ENCODE peak calls at places on chromosomes 2 and 18, in four cellular contexts. One of them, this sample, is unnamed.

GRCh38 chr2:172995323-172996244 is 80.1 kb upstream of the MAP3K20 start:
- DNase-seq in GM12878: no peak
- DNase-seq in HepG2: peak
- DNase-seq in K562: no peak
- DNase-seq in this sample: no peak

GRCh38 chr18:22424564-22424963 is 6.8 kb upstream of the CTAGE1 start:
- DNase-seq in GM12878: no peak
- DNase-seq in HepG2: no peak
- DNase-seq in K562: no peak
- DNase-seq in this sample: no peak

GRCh38 chr2:186884585-186884984 is 35.6 kb upstream of the ZSWIM2 start:
- DNase-seq in GM12878: no peak
- DNase-seq in HepG2: no peak
- DNase-seq in K562: peak
- DNase-seq in this sample: peak

GRCh38 chr18:53682796-53683195 is 541.7 kb downstream of the MBD2 start:
- DNase-seq in GM12878: no peak
- DNase-seq in HepG2: no peak
- DNase-seq in K562: no peak
- DNase-seq in this sample: no peak

GRCh38 chr2:128319457-128319772 is 747 bp upstream of the HS6ST1 start:
- DNase-seq in GM12878: no peak
- DNase-seq in HepG2: no peak
- DNase-seq in K562: no peak
- DNase-seq in this sample: peak

GRCh38 chr2:219632758-219633101 is 5.3 kb downstream of the SLC4A3 start:
- DNase-seq in GM12878: no peak
- DNase-seq in HepG2: no peak
- DNase-seq in K562: no peak
- DNase-seq in this sample: peak

GRCh38 chr2:177598321-177598922 is 205.8 kb downstream of the AGPS start:
- DNase-seq in GM12878: no peak
- DNase-seq in HepG2: no peak
- DNase-seq in K562: no peak
- DNase-seq in this sample: peak

GRCh38 chr2:37793004-37793403 is 121.6 kb upstream of the CDC42EP3 start:
- DNase-seq in GM12878: no peak
- DNase-seq in HepG2: no peak
- DNase-seq in K562: no peak
- DNase-seq in this sample: no peak

GRCh38 chr2:236657215-236657614 is 87.6 kb downstream of the ACKR3 start:
- DNase-seq in GM12878: no peak
- DNase-seq in HepG2: no peak
- DNase-seq in K562: no peak
- DNase-seq in this sample: no peak

GRCh38 chr18:67131498-67131897 is 385.0 kb downstream of the DSEL start:
- DNase-seq in GM12878: no peak
- DNase-seq in HepG2: no peak
- DNase-seq in K562: no peak
- DNase-seq in this sample: peak

GRCh38 chr2:118085173-118086023 is 2.9 kb upstream of the INSIG2 start:
- DNase-seq in GM12878: no peak
- DNase-seq in HepG2: peak
- DNase-seq in K562: no peak
- DNase-seq in this sample: no peak

GRCh38 chr2:231519975-231520555 is 10.2 kb downstream of the NMUR1 start:
- DNase-seq in GM12878: no peak
- DNase-seq in HepG2: no peak
- DNase-seq in K562: peak
- DNase-seq in this sample: no peak

GRCh38 chr2:65514555-65515195 is 82.3 kb upstream of the SPRED2 start:
- DNase-seq in GM12878: no peak
- DNase-seq in HepG2: no peak
- DNase-seq in K562: no peak
- DNase-seq in this sample: no peak

GRCh38 chr2:29576231-29576630 is 345.2 kb downstream of the ALK start:
- DNase-seq in GM12878: no peak
- DNase-seq in HepG2: no peak
- DNase-seq in K562: no peak
- DNase-seq in this sample: no peak

GRCh38 chr2:176251928-176252327 is 17.3 kb upstream of the MTX2 start:
- DNase-seq in GM12878: no peak
- DNase-seq in HepG2: no peak
- DNase-seq in K562: no peak
- DNase-seq in this sample: no peak

GRCh38 chr2:183993052-183993451 is 605.3 kb upstream of the ZNF804A start:
- DNase-seq in GM12878: no peak
- DNase-seq in HepG2: no peak
- DNase-seq in K562: no peak
- DNase-seq in this sample: no peak

GRCh38 chr2:137221797-137222492 is 456.6 kb downstream of the THSD7B start:
- DNase-seq in GM12878: no peak
- DNase-seq in HepG2: no peak
- DNase-seq in K562: no peak
- DNase-seq in this sample: no peak

GRCh38 chr2:151619337-151619989 is 114.8 kb downstream of the NEB start:
- DNase-seq in GM12878: no peak
- DNase-seq in HepG2: peak
- DNase-seq in K562: peak
- DNase-seq in this sample: no peak

GRCh38 chr2:146576301-146576700 is 1268.5 kb upstream of the ACVR2A start:
- DNase-seq in GM12878: no peak
- DNase-seq in HepG2: no peak
- DNase-seq in K562: no peak
- DNase-seq in this sample: no peak

GRCh38 chr2:162244559-162245031 is 1.4 kb upstream of the FAP start:
- DNase-seq in GM12878: no peak
- DNase-seq in HepG2: no peak
- DNase-seq in K562: no peak
- DNase-seq in this sample: no peak

GRCh38 chr2:109402980-109403840 is 210.6 kb downstream of the SEPTIN10 start:
- DNase-seq in GM12878: no peak
- DNase-seq in HepG2: no peak
- DNase-seq in K562: no peak
- DNase-seq in this sample: no peak

GRCh38 chr2:74530239-74531161 is 767 bp downstream of the HTRA2 start:
- DNase-seq in GM12878: peak
- DNase-seq in HepG2: no peak
- DNase-seq in K562: peak
- DNase-seq in this sample: peak

GRCh38 chr2:132515010-132515409 is 98.4 kb downstream of the GPR39 start:
- DNase-seq in GM12878: no peak
- DNase-seq in HepG2: no peak
- DNase-seq in K562: peak
- DNase-seq in this sample: no peak

GRCh38 chr18:50158866-50159653 is 35.9 kb downstream of the MYO5B start:
- DNase-seq in GM12878: no peak
- DNase-seq in HepG2: no peak
- DNase-seq in K562: no peak
- DNase-seq in this sample: no peak

GRCh38 chr18:40179647-40180175 is 1775.3 kb upstream of the PIK3C3 start:
- DNase-seq in GM12878: no peak
- DNase-seq in HepG2: no peak
- DNase-seq in K562: no peak
- DNase-seq in this sample: no peak

GRCh38 chr2:174499365-174499764 is 12.5 kb upstream of the GPR155 start:
- DNase-seq in GM12878: no peak
- DNase-seq in HepG2: no peak
- DNase-seq in K562: no peak
- DNase-seq in this sample: no peak

GRCh38 chr18:74063023-74063422 is 84.6 kb downstream of the FBXO15 start:
- DNase-seq in GM12878: no peak
- DNase-seq in HepG2: no peak
- DNase-seq in K562: peak
- DNase-seq in this sample: no peak
- TF ChIP-seq NFIC in GM12878: no peak
- TF ChIP-seq NFIC in HepG2: no peak
- TF ChIP-seq NFIC in K562: no peak
- TF ChIP-seq NFIC in this sample: no peak

GRCh38 chr18:13241893-13242175 is 23.3 kb downstream of the LDLRAD4 start:
- DNase-seq in GM12878: no peak
- DNase-seq in HepG2: no peak
- DNase-seq in K562: no peak
- DNase-seq in this sample: no peak

GRCh38 chr18:13241083-13241892 is 22.7 kb downstream of the LDLRAD4 start:
- DNase-seq in GM12878: no peak
- DNase-seq in HepG2: no peak
- DNase-seq in K562: no peak
- DNase-seq in this sample: no peak

GRCh38 chr18:13239557-13239956 is 21.0 kb downstream of the LDLRAD4 start:
- DNase-seq in GM12878: no peak
- DNase-seq in HepG2: no peak
- DNase-seq in K562: no peak
- DNase-seq in this sample: no peak

GRCh38 chr18:13237641-13238040 is 19.1 kb downstream of the LDLRAD4 start:
- DNase-seq in GM12878: no peak
- DNase-seq in HepG2: no peak
- DNase-seq in K562: no peak
- DNase-seq in this sample: no peak

DNA sequence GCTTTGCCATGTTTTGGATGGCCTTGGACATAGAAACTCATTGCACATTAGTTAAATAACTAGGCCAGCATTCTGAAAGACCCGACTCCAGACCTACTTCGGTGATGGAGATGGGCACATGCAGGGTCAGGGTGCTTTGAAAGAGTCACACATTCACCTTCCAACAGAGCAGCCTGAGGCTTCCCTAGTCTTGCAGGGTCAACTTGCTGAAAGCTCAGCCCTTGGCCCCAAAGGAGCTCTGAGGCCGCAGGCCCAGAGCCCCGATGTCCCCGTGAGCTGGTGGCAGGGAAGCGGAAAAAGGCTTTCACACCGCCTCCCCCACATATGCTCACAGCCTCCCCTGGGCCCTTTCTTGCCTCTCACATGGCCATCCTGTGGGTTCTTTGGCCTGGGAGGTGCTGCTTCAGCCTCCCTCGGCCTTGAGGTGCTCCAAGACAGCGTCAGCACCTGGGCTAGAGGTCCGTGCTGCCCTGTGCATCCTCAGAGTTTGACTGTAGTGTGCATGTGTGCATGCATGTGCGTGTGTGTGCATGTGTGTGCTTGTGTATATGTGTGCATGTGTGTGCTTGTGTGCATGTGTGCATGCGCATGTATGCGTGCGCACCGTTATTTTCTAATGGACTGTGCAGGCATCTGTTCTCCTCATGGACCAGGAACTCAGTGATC is 21.6 kb downstream of the LDLRAD4 start:
- DNase-seq in GM12878: no peak
- DNase-seq in HepG2: no peak
- DNase-seq in K562: no peak
- DNase-seq in this sample: no peak
- TF ChIP-seq NFIC in GM12878: no peak
- TF ChIP-seq NFIC in HepG2: no peak
- TF ChIP-seq NFIC in K562: no peak
- TF ChIP-seq NFIC in this sample: no peak

GRCh38 chr2:55155764-55156221 is 76.3 kb downstream of the CLHC1 start:
- DNase-seq in GM12878: no peak
- DNase-seq in HepG2: no peak
- DNase-seq in K562: no peak
- DNase-seq in this sample: no peak
- TF ChIP-seq NFIC in GM12878: no peak
- TF ChIP-seq NFIC in HepG2: no peak
- TF ChIP-seq NFIC in K562: no peak
- TF ChIP-seq NFIC in this sample: peak

GRCh38 chr2:195342105-195342504 is 314.9 kb upstream of the SLC39A10 start:
- DNase-seq in GM12878: no peak
- DNase-seq in HepG2: no peak
- DNase-seq in K562: peak
- DNase-seq in this sample: no peak

GRCh38 chr2:195343540-195343939 is 313.5 kb upstream of the SLC39A10 start:
- DNase-seq in GM12878: no peak
- DNase-seq in HepG2: no peak
- DNase-seq in K562: no peak
- DNase-seq in this sample: no peak

GRCh38 chr2:195338856-195339255 is 318.2 kb upstream of the SLC39A10 start:
- DNase-seq in GM12878: no peak
- DNase-seq in HepG2: no peak
- DNase-seq in K562: no peak
- DNase-seq in this sample: no peak

GRCh38 chr2:195343942-195344530 is 313.0 kb upstream of the SLC39A10 start:
- DNase-seq in GM12878: no peak
- DNase-seq in HepG2: no peak
- DNase-seq in K562: no peak
- DNase-seq in this sample: no peak
- TF ChIP-seq NFIC in GM12878: no peak
- TF ChIP-seq NFIC in HepG2: no peak
- TF ChIP-seq NFIC in K562: no peak
- TF ChIP-seq NFIC in this sample: no peak

GRCh38 chr18:25453556-25454269 is 101.7 kb upstream of the ZNF521 start:
- DNase-seq in GM12878: no peak
- DNase-seq in HepG2: no peak
- DNase-seq in K562: no peak
- DNase-seq in this sample: no peak
- TF ChIP-seq NFIC in GM12878: no peak
- TF ChIP-seq NFIC in HepG2: no peak
- TF ChIP-seq NFIC in K562: no peak
- TF ChIP-seq NFIC in this sample: peak

This sample was measured in SK-N-SH.